ENCODE peak calls at places on chromosomes 3 and 15, in six cellular contexts. S, Z, R, J, C and Y are unnamed samples.

GRCh38 chr15:101621961-101622360 is 30.2 kb downstream of the TM2D3 start:
- DNase-seq in J (no peak), S (no peak), C (no peak), Z (no peak), R (no peak), Y (no peak)

GRCh38 chr3:178707632-178708031 is 171.4 kb downstream of the KCNMB2 start:
- DNase-seq in J (no peak), Z (no peak), R (no peak), S (no peak), C (no peak), Y (no peak)

GRCh38 chr15:92473784-92474183 is 80.1 kb downstream of the ST8SIA2 start:
- DNase-seq in S (no peak), C (no peak), J (no peak), Z (no peak), R (no peak), Y (no peak)

GRCh38 chr15:68053997-68054657 is at the start of gene PIAS1:
- DNase-seq in C (peak), J (peak), Z (peak), S (peak), R (peak), Y (peak)

GRCh38 chr3:45367451-45367850 is 20.9 kb upstream of the LARS2 start:
- DNase-seq in R (peak), C (no peak), S (no peak), Z (no peak), J (no peak), Y (peak)

GRCh38 chr15:81216411-81216810 is 19.7 kb downstream of the IL16 start:
- DNase-seq in J (no peak), C (no peak), S (no peak), R (no peak), Z (no peak), Y (no peak)

GRCh38 chr3:113008117-113008516 is 17.3 kb downstream of the GTPBP8 start:
- DNase-seq in J (no peak), R (no peak), S (no peak), C (no peak), Z (no peak), Y (no peak)

GRCh38 chr3:51557993-51558392 is 19.5 kb downstream of the RAD54L2 start:
- DNase-seq in R (no peak), C (no peak), Z (no peak), J (no peak), S (no peak), Y (no peak)

GRCh38 chr15:95937128-95937528 is 393.4 kb upstream of the NR2F2 start:
- DNase-seq in J (no peak), Z (no peak), C (no peak), R (no peak), S (no peak), Y (no peak)

GRCh38 chr15:52224211-52224610 is 33.0 kb upstream of the GNB5 start:
- DNase-seq in R (no peak), Z (no peak), S (no peak), C (no peak), J (no peak), Y (no peak)

GRCh38 chr15:42157981-42158765 is 1.7 kb upstream of the PLA2G4F start:
- DNase-seq in J (no peak), C (no peak), Z (no peak), R (no peak), S (no peak), Y (no peak)

GRCh38 chr15:85690546-85691226 is 104.0 kb downstream of the KLHL25 start:
- DNase-seq in C (no peak), Z (no peak), R (no peak), J (no peak), S (peak), Y (no peak)

GRCh38 chr3:194058189-194058571 is 77.8 kb upstream of the HES1 start:
- DNase-seq in Z (peak), S (peak), R (no peak), J (no peak), C (peak), Y (no peak)

GRCh38 chr15:33007295-33007855 is 187.1 kb downstream of the FMN1 start:
- DNase-seq in Z (no peak), J (no peak), S (no peak), C (no peak), R (peak), Y (peak)

GRCh38 chr15:40328176-40328575 is 4.7 kb downstream of the INAFM2 start:
- DNase-seq in C (no peak), S (no peak), J (no peak), Z (no peak), R (no peak), Y (no peak)

GRCh38 chr3:5360453-5360852 is 172.9 kb downstream of the EDEM1 start:
- DNase-seq in Z (no peak), J (no peak), R (no peak), S (no peak), C (no peak), Y (no peak)

GRCh38 chr15:66787472-66787871 is 85.4 kb downstream of the SMAD6 start:
- DNase-seq in J (no peak), Z (no peak), S (no peak), C (no peak), R (no peak), Y (no peak)

GRCh38 chr3:188950006-188950405 is 221.8 kb upstream of the TPRG1 start:
- DNase-seq in R (no peak), C (no peak), Z (no peak), S (no peak), J (no peak), Y (no peak)

GRCh38 chr15:59687831-59688230 is 1.3 kb downstream of the BNIP2 start:
- DNase-seq in J (no peak), C (no peak), S (peak), Z (no peak), R (peak), Y (no peak)

GRCh38 chr3:112136959-112137693 is 4.1 kb upstream of the GCSAM start:
- DNase-seq in J (no peak), Z (no peak), R (peak), S (peak), C (peak), Y (no peak)

GRCh38 chr3:75001330-75001729 is 386.9 kb upstream of the CNTN3 start:
- DNase-seq in Z (no peak), R (peak), J (no peak), S (no peak), C (no peak), Y (no peak)

GRCh38 chr15:64549860-64550259 is 89.5 kb downstream of the ZNF609 start:
- DNase-seq in S (no peak), Z (no peak), R (no peak), C (no peak), J (no peak), Y (no peak)

GRCh38 chr3:79247367-79248103 is 520.3 kb downstream of the ROBO1 start:
- DNase-seq in C (no peak), J (no peak), S (no peak), Z (no peak), R (no peak), Y (no peak)